ENCODE peak calls at places on chromosomes 6 and 20, in five cellular contexts. O, J, H, L and T are unnamed samples.

GRCh38 chr6:133463789-133464188 is 222.6 kb downstream of the EYA4 start:
- DNase-seq in O (no peak), J (no peak), H (no peak), L (no peak), T (no peak)

GRCh38 chr20:30491016-30491415 is 766.4 kb upstream of the DEFB115 start:
- DNase-seq in O (no peak), J (no peak), H (no peak), L (no peak), T (no peak)

GRCh38 chr6:167479967-167480653 is 155.2 kb downstream of the TTLL2 start:
- DNase-seq in O (no peak), J (no peak), H (no peak), L (no peak), T (no peak)

GRCh38 chr6:108630050-108630714 is 69.5 kb downstream of the FOXO3 start:
- DNase-seq in O (no peak), J (no peak), H (no peak), L (peak), T (no peak)

GRCh38 chr20:49310695-49311094 is 32.8 kb upstream of the ZNFX1 start:
- DNase-seq in O (no peak), J (no peak), H (peak), L (peak), T (no peak)

GRCh38 chr20:62190639-62191411 is 8.0 kb downstream of the MTG2 start:
- DNase-seq in O (no peak), J (no peak), H (no peak), L (no peak), T (no peak)

GRCh38 chr6:45507156-45507555 is 129.4 kb upstream of the SUPT3H start:
- DNase-seq in O (no peak), J (no peak), H (no peak), L (peak), T (no peak)

GRCh38 chr6:66568271-66568670 is 861.2 kb upstream of the EYS start:
- DNase-seq in O (no peak), J (no peak), H (no peak), L (no peak), T (no peak)

GRCh38 chr6:140929121-140929520 is 1203.6 kb upstream of the GJE1 start:
- DNase-seq in O (no peak), J (no peak), H (no peak), L (no peak), T (no peak)

GRCh38 chr20:50450961-50451752 is 59.0 kb upstream of the PTPN1 start:
- DNase-seq in O (no peak), J (peak), H (peak), L (peak), T (peak)

GRCh38 chr20:1809121-1809520 is 86.1 kb upstream of the SIRPA start:
- DNase-seq in O (no peak), J (no peak), H (peak), L (peak), T (no peak)

GRCh38 chr20:49267327-49267726 is 10.5 kb downstream of the ZNFX1 start:
- DNase-seq in O (no peak), J (peak), H (no peak), L (no peak), T (no peak)

DNA sequence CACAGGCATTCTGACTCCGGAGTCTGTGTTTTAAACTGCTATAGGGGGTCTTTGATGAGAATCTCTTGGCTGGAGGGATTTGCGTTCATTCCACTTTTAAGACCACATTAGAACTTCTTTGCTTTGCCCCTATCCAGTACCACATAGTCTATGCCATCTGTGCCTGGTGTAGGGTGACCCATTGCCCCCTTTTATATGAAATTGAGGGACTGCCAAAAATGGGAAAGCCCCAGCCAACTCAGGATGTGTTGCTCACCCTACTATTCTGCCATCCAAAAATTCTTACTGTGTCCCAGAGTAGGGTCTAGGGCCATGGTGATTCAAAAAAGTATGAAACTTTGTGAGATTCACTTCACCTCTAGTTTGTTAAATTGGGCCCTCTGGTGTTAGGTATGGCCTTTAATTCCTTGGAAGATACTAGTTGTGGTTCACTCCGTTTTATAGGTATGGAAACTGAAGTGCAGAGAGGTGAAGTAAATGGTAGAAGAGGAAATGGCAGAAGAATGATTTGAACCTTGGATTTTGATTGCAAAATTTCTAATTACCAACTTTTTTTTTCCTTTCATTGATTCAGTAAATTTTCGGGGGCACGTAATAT is 1.4 kb downstream of the PFDN4 start:
- DNase-seq in O (no peak), J (no peak), H (no peak), L (no peak), T (no peak)
- TF ChIP-seq CTCF in O (no peak), J (no peak), H (no peak), L (no peak), T (no peak)

GRCh38 chr6:82330171-82330804 is 33.3 kb upstream of the TPBG start:
- DNase-seq in O (no peak), J (no peak), H (no peak), L (no peak), T (no peak)

GRCh38 chr6:82333781-82334180 is 29.8 kb upstream of the TPBG start:
- DNase-seq in O (no peak), J (no peak), H (no peak), L (no peak), T (no peak)

DNA sequence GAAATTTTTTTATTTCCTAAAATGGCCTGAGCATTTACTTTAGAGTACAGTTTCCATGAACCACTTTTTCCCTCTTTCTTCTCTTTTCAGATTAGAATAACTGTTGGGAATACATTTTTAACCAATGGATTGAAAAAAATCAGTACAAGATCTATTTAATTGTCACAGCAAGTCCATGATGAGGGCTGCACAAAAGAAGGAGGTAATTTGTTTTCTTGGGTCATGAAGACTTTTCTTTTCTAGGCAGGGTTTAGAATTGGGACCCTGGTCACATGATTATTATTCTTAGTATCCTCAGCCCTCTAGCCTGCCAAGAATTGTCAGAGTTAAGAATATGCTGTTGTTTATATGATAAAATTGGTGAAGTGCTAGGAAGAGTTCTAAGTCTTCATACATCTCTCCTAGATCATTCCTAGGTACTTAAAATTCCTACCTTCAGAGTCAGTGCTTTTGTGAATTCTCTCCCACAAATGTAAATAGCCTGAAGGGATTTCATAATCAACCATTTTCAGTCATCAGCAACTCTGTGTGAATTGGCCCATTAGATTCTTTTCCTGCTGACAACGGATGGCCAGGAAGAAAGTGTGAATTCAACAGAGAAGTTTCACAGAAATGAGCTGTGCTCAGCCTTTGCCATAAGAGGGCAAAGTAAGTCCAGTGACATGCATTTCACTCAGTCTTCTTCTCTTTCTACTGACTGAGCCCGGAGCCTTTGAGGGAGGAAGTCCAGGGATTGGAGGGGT is 32.4 kb upstream of the TPBG start:
- DNase-seq in O (no peak), J (no peak), H (peak), L (peak), T (no peak)
- TF ChIP-seq CTCF in O (no peak), J (no peak), H (peak), L (peak), T (no peak)

DNA sequence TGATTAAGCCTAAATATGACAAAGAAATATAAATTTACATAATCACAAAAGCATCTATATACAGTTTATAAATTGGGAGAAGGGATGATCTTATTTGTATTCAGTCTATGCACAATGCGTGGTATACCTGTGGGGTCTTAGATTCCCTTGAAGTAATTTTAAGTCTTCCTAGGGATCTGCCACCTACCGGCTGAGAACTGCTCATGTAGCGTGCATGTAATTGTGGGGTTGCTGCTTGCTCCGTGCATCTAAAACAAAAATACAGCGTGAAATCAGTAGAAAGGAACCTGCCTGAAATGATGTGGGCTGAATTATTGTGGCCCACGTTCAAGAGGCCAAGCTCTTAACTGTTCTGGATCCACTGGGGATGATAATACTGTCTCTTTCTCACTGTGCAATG is 187.3 kb downstream of the MBOAT1 start:
- DNase-seq in O (no peak), J (no peak), H (no peak), L (no peak), T (no peak)
- TF ChIP-seq CTCF in O (no peak), J (no peak), H (no peak), L (no peak), T (no peak)

DNA sequence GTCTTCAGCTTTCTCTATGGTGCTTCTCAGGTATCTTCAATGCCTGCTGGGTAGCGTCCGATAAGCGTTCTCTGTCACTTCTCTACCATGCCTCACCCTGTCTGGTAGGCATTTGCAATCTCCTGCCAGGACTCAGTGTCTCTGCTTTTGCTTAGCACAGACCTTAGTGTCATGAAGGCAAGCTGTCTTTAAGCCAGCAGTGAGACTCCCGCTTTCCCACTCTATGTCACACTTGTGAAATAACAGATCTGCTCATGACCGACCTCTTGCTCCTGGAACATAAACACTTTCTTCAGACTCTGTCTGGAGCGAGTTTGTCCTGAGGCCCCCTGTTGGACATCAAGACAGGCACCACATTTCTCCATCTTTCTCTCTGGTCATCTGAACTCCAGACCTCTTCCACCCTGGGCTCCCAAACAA is 17.0 kb downstream of the ADGRB3 start:
- DNase-seq in O (no peak), J (no peak), H (no peak), L (no peak), T (no peak)
- TF ChIP-seq CTCF in O (peak), J (no peak), H (no peak), L (no peak), T (no peak)